ENCODE peak calls at places on chromosome 20, in eight cellular contexts. O is GM23338, P is HepG2, Z is HL-60, L is GM12878, K is Panc1, E is stomach, H is endothelial cell of umbilical vein. D is an unnamed sample.

GRCh38 chr20:38256966-38257365 is 3.6 kb downstream of the KIAA1755 start:
- DNase-seq in H (no peak), Z (no peak), O (no peak), E (no peak), K (no peak), L (no peak), P (no peak), D (no peak)

GRCh38 chr20:62011938-62012534 is 53.6 kb downstream of the TAF4 start:
- DNase-seq in P (no peak), H (no peak), Z (no peak), O (no peak), L (no peak), K (no peak), E (no peak), D (no peak)

GRCh38 chr20:3927486-3928291 is 38.5 kb downstream of the PANK2 start:
- DNase-seq in Z (peak), K (no peak), H (no peak), P (no peak), E (no peak), L (no peak), O (peak), D (peak)

GRCh38 chr20:41072919-41073318 is 44.3 kb downstream of the TOP1 start:
- DNase-seq in L (no peak), E (no peak), O (no peak), P (no peak), K (no peak), Z (no peak), H (peak), D (no peak)

GRCh38 chr20:63009988-63010769 is 3.4 kb upstream of the BHLHE23 start:
- DNase-seq in K (no peak), E (peak), L (peak), H (peak), P (no peak), Z (peak), O (no peak), D (peak)

GRCh38 chr20:41001497-41001896 is 27.1 kb upstream of the TOP1 start:
- DNase-seq in K (no peak), P (no peak), L (no peak), O (no peak), E (no peak), H (no peak), Z (peak), D (no peak)

GRCh38 chr20:24018796-24019195 is 30.2 kb upstream of the GGTLC1 start:
- DNase-seq in Z (no peak), H (no peak), K (no peak), O (no peak), P (no peak), E (no peak), L (no peak), D (no peak)

GRCh38 chr20:48773837-48774418 is 53.9 kb downstream of the PREX1 start:
- DNase-seq in P (no peak), L (no peak), E (no peak), O (no peak), Z (peak), K (no peak), H (no peak), D (peak)

GRCh38 chr20:4902788-4903187 is 98.5 kb downstream of the SLC23A2 start:
- DNase-seq in H (no peak), K (no peak), L (no peak), O (no peak), P (no peak), E (no peak), Z (no peak), D (no peak)

GRCh38 chr20:37903317-37904007 is 535 bp downstream of the VSTM2L start:
- DNase-seq in H (no peak), Z (no peak), K (no peak), E (no peak), P (no peak), L (no peak), O (peak), D (no peak)

GRCh38 chr20:63061701-63062100 is 54.9 kb upstream of the BHLHE23 start:
- DNase-seq in O (no peak), H (no peak), L (no peak), K (no peak), E (no peak), Z (no peak), P (no peak), D (peak)

GRCh38 chr20:57320358-57320757 is 9.2 kb upstream of the SPO11 start:
- DNase-seq in H (no peak), L (no peak), Z (no peak), O (no peak), P (no peak), E (no peak), K (no peak), D (no peak)

GRCh38 chr20:37384683-37385174 is 38.8 kb downstream of the SRC start:
- DNase-seq in P (no peak), E (peak), H (peak), L (no peak), Z (peak), O (peak), K (no peak), D (peak)

GRCh38 chr20:37542281-37542680 is 14.6 kb upstream of the BLCAP start:
- DNase-seq in E (no peak), H (peak), O (no peak), P (peak), K (no peak), L (no peak), Z (no peak), D (no peak)

GRCh38 chr20:57990396-57990987 is 238.0 kb downstream of the ANKRD60 start:
- DNase-seq in O (no peak), H (peak), L (no peak), K (no peak), E (no peak), Z (no peak), P (no peak), D (no peak)

GRCh38 chr20:60262967-60263603 is 304.9 kb downstream of the CDH26 start:
- DNase-seq in L (no peak), E (peak), P (peak), Z (peak), H (no peak), O (peak), K (peak), D (peak)

GRCh38 chr20:16615199-16615598 is 42.0 kb upstream of the KIF16B start:
- DNase-seq in L (no peak), P (no peak), O (peak), Z (no peak), H (peak), K (no peak), E (no peak), D (no peak)

GRCh38 chr20:33443006-33443511 is 504 bp downstream of the SNTA1 start:
- DNase-seq in H (no peak), O (peak), E (peak), L (no peak), P (no peak), K (no peak), Z (no peak), D (peak)

GRCh38 chr20:58721951-58722371 is 29.4 kb downstream of the NPEPL1 start:
- DNase-seq in O (no peak), K (no peak), E (peak), H (no peak), L (no peak), P (no peak), Z (no peak), D (peak)

GRCh38 chr20:5654557-5654956 is 95.6 kb upstream of the SHLD1 start:
- DNase-seq in L (no peak), H (peak), O (no peak), Z (no peak), K (peak), P (peak), E (no peak), D (no peak)

GRCh38 chr20:12028771-12029170 is 111.1 kb downstream of the BTBD3 start:
- DNase-seq in O (no peak), H (no peak), P (no peak), E (no peak), L (no peak), Z (no peak), K (no peak), D (no peak)

GRCh38 chr20:31630187-31630790 is 7.4 kb upstream of the COX4I2 start:
- DNase-seq in P (no peak), L (no peak), O (no peak), K (no peak), E (peak), Z (peak), H (no peak), D (no peak)

GRCh38 chr20:32564921-32565734 is 20.0 kb downstream of the NOL4L start:
- DNase-seq in L (no peak), E (no peak), K (no peak), Z (peak), H (no peak), O (no peak), P (no peak), D (peak)

GRCh38 chr20:24892522-24892921 is 56.5 kb upstream of the CST7 start:
- DNase-seq in L (no peak), Z (no peak), O (no peak), K (no peak), E (no peak), H (no peak), P (no peak), D (no peak)

GRCh38 chr20:24765316-24766142 is 183.5 kb upstream of the CST7 start:
- DNase-seq in L (no peak), K (no peak), Z (no peak), O (no peak), H (no peak), P (no peak), E (peak), D (peak)

GRCh38 chr20:13819885-13820645 is 35.2 kb downstream of the NDUFAF5 start:
- DNase-seq in K (peak), E (peak), L (no peak), Z (peak), P (peak), H (peak), O (peak), D (no peak)

GRCh38 chr20:51129201-51129671 is 106.3 kb upstream of the KCNG1 start:
- DNase-seq in Z (no peak), O (no peak), K (no peak), P (no peak), L (no peak), H (no peak), E (no peak), D (no peak)

GRCh38 chr20:32320305-32320704 is 37.8 kb upstream of the ASXL1 start:
- DNase-seq in L (no peak), E (no peak), O (no peak), Z (no peak), H (no peak), K (no peak), P (no peak), D (no peak)

GRCh38 chr20:4813076-4813838 is 91.5 kb downstream of the PRND start:
- DNase-seq in L (peak), Z (peak), O (no peak), P (no peak), H (peak), K (no peak), E (no peak), D (peak)

GRCh38 chr20:14817121-14817520 is 479.7 kb upstream of the FLRT3 start:
- DNase-seq in Z (no peak), O (no peak), L (no peak), E (no peak), H (no peak), K (no peak), P (no peak), D (no peak)

GRCh38 chr20:39822667-39823066 is 860.5 kb downstream of the DHX35 start:
- DNase-seq in E (no peak), H (peak), Z (no peak), P (no peak), K (no peak), L (no peak), O (no peak), D (no peak)

GRCh38 chr20:47317127-47317895 is 39.2 kb downstream of the ZMYND8 start:
- DNase-seq in Z (peak), P (peak), H (peak), K (peak), E (peak), O (peak), L (no peak), D (peak)

GRCh38 chr20:4112490-4113420 is 97.4 kb upstream of the RNF24 start:
- DNase-seq in H (peak), K (no peak), O (no peak), L (peak), E (peak), P (no peak), Z (peak), D (no peak)

GRCh38 chr20:49045440-49046086 is 549 bp upstream of the CSE1L start:
- DNase-seq in L (no peak), Z (peak), E (peak), P (peak), O (peak), K (no peak), H (peak), D (peak)

GRCh38 chr20:13274311-13274965 is 53.4 kb downstream of the ISM1 start:
- DNase-seq in Z (no peak), E (no peak), H (no peak), L (no peak), O (peak), K (no peak), P (no peak), D (no peak)

GRCh38 chr20:112396-112795 is 24.9 kb downstream of the DEFB125 start:
- DNase-seq in E (no peak), Z (no peak), L (no peak), H (no peak), O (no peak), P (no peak), K (no peak), D (no peak)

GRCh38 chr20:49385471-49385870 is 97.0 kb downstream of the KCNB1 start:
- DNase-seq in H (peak), P (peak), O (peak), E (no peak), L (no peak), Z (peak), K (no peak), D (no peak)

GRCh38 chr20:46188866-46189265 is 70.8 kb downstream of the CD40 start:
- DNase-seq in L (no peak), E (no peak), H (no peak), O (no peak), P (no peak), Z (no peak), K (no peak), D (no peak)

GRCh38 chr20:7989379-7989778 is 30.2 kb downstream of the TMX4 start:
- DNase-seq in O (no peak), H (peak), Z (no peak), L (no peak), K (no peak), E (no peak), P (no peak), D (no peak)
- TF ChIP-seq CTCF in O (no peak), H (no peak), Z (no peak), L (no peak), K (peak), E (no peak), P (peak), D (no peak)

DNA sequence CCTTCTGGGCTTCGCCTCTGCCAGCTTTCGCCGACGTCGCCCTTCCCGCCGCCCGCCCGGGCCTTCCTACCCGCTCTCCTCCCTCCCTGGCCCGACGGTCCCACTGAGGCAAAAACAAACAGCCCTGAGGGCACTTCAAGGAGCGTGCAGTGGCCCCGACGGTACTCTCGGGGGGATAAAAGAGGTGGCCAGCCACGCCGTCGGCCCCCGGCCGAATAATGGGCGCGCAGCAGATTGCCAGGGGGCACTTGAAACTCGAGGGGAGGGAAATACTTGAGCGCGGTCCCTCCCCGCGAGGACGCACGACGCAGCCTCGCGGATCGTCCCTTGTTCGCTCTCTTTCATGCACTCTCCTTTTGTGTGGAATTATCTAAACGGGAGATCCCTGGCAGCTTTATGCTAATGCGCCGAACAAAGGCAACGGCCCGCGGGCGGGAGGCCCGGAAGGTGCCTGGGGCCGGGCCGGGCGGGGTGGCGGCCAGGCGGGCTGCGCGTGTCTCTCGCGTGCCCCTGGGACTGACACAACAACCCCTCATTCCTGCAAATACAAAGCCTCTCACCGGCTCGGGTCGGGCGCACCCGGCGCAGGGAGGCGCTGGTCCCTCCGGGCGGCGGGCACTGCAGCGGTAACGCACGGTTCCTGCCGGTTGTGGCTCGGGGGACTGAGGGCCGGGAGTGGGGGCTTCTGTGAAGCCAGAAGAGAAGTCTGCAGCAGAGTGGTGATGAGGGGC is 3.7 kb upstream of the INSM1 start:
- DNase-seq in Z (no peak), P (no peak), O (peak), E (no peak), K (no peak), L (no peak), H (no peak), D (peak)
- TF ChIP-seq POLR2AphosphoS5 in Z (no peak), P (no peak), O (no peak), E (no peak), K (no peak), L (no peak), H (no peak), D (no peak)

GRCh38 chr20:6920991-6921613 is 153.6 kb downstream of the BMP2 start:
- DNase-seq in E (no peak), H (no peak), Z (no peak), P (no peak), O (no peak), K (no peak), L (no peak), D (no peak)

GRCh38 chr20:6925744-6926278 is 158.3 kb downstream of the BMP2 start:
- DNase-seq in L (no peak), Z (no peak), K (no peak), O (no peak), E (no peak), P (no peak), H (no peak), D (no peak)

GRCh38 chr20:6919792-6920468 is 152.4 kb downstream of the BMP2 start:
- DNase-seq in E (no peak), Z (no peak), L (no peak), K (no peak), O (no peak), P (no peak), H (no peak), D (no peak)

GRCh38 chr20:6924681-6925080 is 157.2 kb downstream of the BMP2 start:
- DNase-seq in O (no peak), P (no peak), K (no peak), H (no peak), E (no peak), Z (no peak), L (no peak), D (no peak)

GRCh38 chr20:6921717-6922386 is 154.4 kb downstream of the BMP2 start:
- DNase-seq in E (no peak), L (no peak), O (no peak), K (no peak), H (no peak), Z (no peak), P (no peak), D (no peak)
- H3K27ac ChIP-seq in E (no peak), L (no peak), O (no peak), K (no peak), H (no peak), Z (no peak), P (no peak), D (no peak)

GRCh38 chr20:43911066-43911465 is 3.6 kb upstream of the TOX2 start:
- DNase-seq in K (no peak), E (no peak), Z (no peak), H (peak), P (no peak), L (no peak), O (peak), D (no peak)
- TF ChIP-seq CTCF in K (peak), E (no peak), Z (no peak), H (peak), P (no peak), L (no peak), O (peak), D (no peak)

GRCh38 chr20:1392693-1393506 is at the start of gene FKBP1A:
- DNase-seq in E (peak), H (peak), L (peak), K (peak), O (peak), Z (peak), P (peak), D (peak)
- TF ChIP-seq POLR2AphosphoS5 in E (peak), H (peak), L (peak), K (peak), O (peak), Z (peak), P (peak), D (peak)